ENCODE peak calls at places on chromosome 13, in four cellular contexts. U is T-helper 1 cell, N is heart left ventricle, O is HT-29. J is an unnamed sample.
A peak's percentile ranks its signal among the peaks of the same experiment; 100 is the strongest.

GRCh38 chr13:72864142-72865035 is 82.5 kb downstream of the PIBF1 start:
- DNase-seq in U (no peak), N (no peak), O (no peak), J (peak; percentile 38)

GRCh38 chr13:60721063-60721462 is 324.0 kb downstream of the TDRD3 start:
- DNase-seq in U (no peak), N (no peak), O (no peak), J (no peak)

GRCh38 chr13:60372141-60372540 is 24.9 kb upstream of the TDRD3 start:
- DNase-seq in U (no peak), N (no peak), O (no peak), J (no peak)

GRCh38 chr13:99085139-99085845 is 107.4 kb upstream of the DOCK9 start:
- DNase-seq in U (peak; percentile 8), N (no peak), O (peak; percentile 26), J (no peak)

GRCh38 chr13:31485651-31486051 is 253.7 kb upstream of the RXFP2 start:
- DNase-seq in U (no peak), N (no peak), O (no peak), J (no peak)

GRCh38 chr13:113828282-113828825 is 35.5 kb downstream of the GAS6 start:
- DNase-seq in U (no peak), N (peak; percentile 39), O (no peak), J (no peak)

GRCh38 chr13:80334582-80335260 is 6.2 kb downstream of the SPRY2 start:
- DNase-seq in U (no peak), N (no peak), O (no peak), J (no peak)

GRCh38 chr13:83350569-83350968 is 531.7 kb downstream of the SLITRK1 start:
- DNase-seq in U (no peak), N (no peak), O (no peak), J (no peak)

GRCh38 chr13:63625869-63626268 is 2210.2 kb upstream of the PCDH20 start:
- DNase-seq in U (no peak), N (no peak), O (no peak), J (peak; percentile 28)

GRCh38 chr13:114225610-114226009 is 9.1 kb upstream of the CDC16 start:
- DNase-seq in U (no peak), N (no peak), O (no peak), J (no peak)

GRCh38 chr13:99307648-99308339 is 595 bp upstream of the GPR183 start:
- DNase-seq in U (peak; percentile 28), N (no peak), O (no peak), J (peak; percentile 67)

GRCh38 chr13:112771877-112772538 is 82.2 kb downstream of the ATP11A start:
- DNase-seq in U (no peak), N (no peak), O (no peak), J (no peak)

GRCh38 chr13:41268764-41269163 is 5.4 kb upstream of the MTRF1 start:
- DNase-seq in U (no peak), N (no peak), O (no peak), J (no peak)

GRCh38 chr13:114004416-114005205 is 30.7 kb upstream of the C13orf46 start:
- DNase-seq in U (no peak), N (peak; percentile 32), O (peak; percentile 65), J (no peak)

GRCh38 chr13:99408703-99409000 is 92.6 kb upstream of the TM9SF2 start:
- DNase-seq in U (no peak), N (no peak), O (no peak), J (no peak)

GRCh38 chr13:49954674-49955455 is 18.7 kb upstream of the SPRYD7 start:
- DNase-seq in U (no peak), N (no peak), O (peak; percentile 30), J (peak; percentile 62)

GRCh38 chr13:114119196-114119595 is 13.2 kb downstream of the RASA3 start:
- DNase-seq in U (no peak), N (no peak), O (peak; percentile 75), J (peak; percentile 76)

GRCh38 chr13:52999093-52999696 is 29.4 kb upstream of the OLFM4 start:
- DNase-seq in U (no peak), N (no peak), O (no peak), J (no peak)

GRCh38 chr13:40764587-40765403 is 6.2 kb downstream of the MRPS31 start:
- DNase-seq in U (peak; percentile 17), N (no peak), O (no peak), J (no peak)

GRCh38 chr13:94351292-94352000 is 128.0 kb downstream of the DCT start:
- DNase-seq in U (no peak), N (no peak), O (no peak), J (no peak)

GRCh38 chr13:106038752-106039151 is 496.7 kb downstream of the EFNB2 start:
- DNase-seq in U (no peak), N (no peak), O (peak; percentile 23), J (peak; percentile 18)

GRCh38 chr13:83733293-83733692 is 149.0 kb downstream of the SLITRK1 start:
- DNase-seq in U (no peak), N (no peak), O (no peak), J (no peak)

GRCh38 chr13:84418041-84418440 is 535.8 kb upstream of the SLITRK1 start:
- DNase-seq in U (no peak), N (no peak), O (no peak), J (no peak)

GRCh38 chr13:109180905-109181425 is 551.6 kb downstream of the MYO16 start:
- DNase-seq in U (no peak), N (no peak), O (no peak), J (no peak)

GRCh38 chr13:84439108-84439507 is 556.8 kb upstream of the SLITRK1 start:
- DNase-seq in U (no peak), N (no peak), O (no peak), J (no peak)

GRCh38 chr13:110356362-110356761 is 49.3 kb downstream of the COL4A2 start:
- DNase-seq in U (no peak), N (no peak), O (no peak), J (no peak)

J was measured in MG63.